ENCODE peak calls at places on chromosome 15, in five cellular contexts. One of them, this sample, is unnamed.

GRCh38 chr15:101641894-101642293 is 10.3 kb downstream of the TM2D3 start:
- DNase-seq in neuronal stem cell: no peak
- DNase-seq in IMR-90: no peak
- DNase-seq in H1: no peak
- DNase-seq in mesendoderm: no peak
- DNase-seq in this sample: no peak

GRCh38 chr15:68633181-68634121 is 54.7 kb downstream of the CORO2B start:
- DNase-seq in mesendoderm: no peak
- DNase-seq in IMR-90: no peak
- DNase-seq in H1: no peak
- DNase-seq in neuronal stem cell: no peak
- DNase-seq in this sample: no peak

GRCh38 chr15:90031231-90031791 is 30.2 kb downstream of the ZNF710 start:
- DNase-seq in mesendoderm: peak
- DNase-seq in neuronal stem cell: no peak
- DNase-seq in H1: no peak
- DNase-seq in IMR-90: peak
- DNase-seq in this sample: no peak

GRCh38 chr15:62643571-62643970 is 399.0 kb upstream of the TPM1 start:
- DNase-seq in IMR-90: no peak
- DNase-seq in mesendoderm: no peak
- DNase-seq in neuronal stem cell: no peak
- DNase-seq in H1: no peak
- DNase-seq in this sample: no peak

GRCh38 chr15:58854598-58854997 is 78.9 kb downstream of the SLTM start:
- DNase-seq in neuronal stem cell: no peak
- DNase-seq in H1: no peak
- DNase-seq in mesendoderm: no peak
- DNase-seq in IMR-90: peak
- DNase-seq in this sample: no peak

GRCh38 chr15:39135989-39136388 is 444.9 kb upstream of the THBS1 start:
- DNase-seq in IMR-90: peak
- DNase-seq in mesendoderm: no peak
- DNase-seq in neuronal stem cell: no peak
- DNase-seq in H1: no peak
- DNase-seq in this sample: no peak

GRCh38 chr15:52642386-52643361 is 36.5 kb downstream of the ATOSA start:
- DNase-seq in mesendoderm: no peak
- DNase-seq in neuronal stem cell: no peak
- DNase-seq in H1: no peak
- DNase-seq in IMR-90: peak
- DNase-seq in this sample: no peak

GRCh38 chr15:76328106-76328696 is 8.4 kb upstream of the ISL2 start:
- DNase-seq in mesendoderm: no peak
- DNase-seq in neuronal stem cell: no peak
- DNase-seq in IMR-90: no peak
- DNase-seq in H1: no peak
- DNase-seq in this sample: no peak

GRCh38 chr15:51117270-51117669 is 22.6 kb upstream of the TNFAIP8L3 start:
- DNase-seq in H1: no peak
- DNase-seq in IMR-90: peak
- DNase-seq in neuronal stem cell: no peak
- DNase-seq in mesendoderm: no peak
- DNase-seq in this sample: no peak

GRCh38 chr15:49270541-49271421 is 100.7 kb downstream of the GALK2 start:
- DNase-seq in neuronal stem cell: peak
- DNase-seq in H1: no peak
- DNase-seq in mesendoderm: peak
- DNase-seq in IMR-90: peak
- DNase-seq in this sample: no peak

GRCh38 chr15:69154684-69155083 is 5.8 kb upstream of the GLCE start:
- DNase-seq in H1: no peak
- DNase-seq in IMR-90: peak
- DNase-seq in mesendoderm: peak
- DNase-seq in neuronal stem cell: no peak
- DNase-seq in this sample: no peak

GRCh38 chr15:63983071-63983711 is 63.1 kb downstream of the DAPK2 start:
- DNase-seq in neuronal stem cell: peak
- DNase-seq in mesendoderm: peak
- DNase-seq in IMR-90: no peak
- DNase-seq in H1: no peak
- DNase-seq in this sample: peak

GRCh38 chr15:68666120-68666811 is 87.5 kb downstream of the CORO2B start:
- DNase-seq in mesendoderm: no peak
- DNase-seq in neuronal stem cell: no peak
- DNase-seq in IMR-90: no peak
- DNase-seq in H1: no peak
- DNase-seq in this sample: peak

GRCh38 chr15:78405336-78405924 is 32.6 kb upstream of the IREB2 start:
- DNase-seq in mesendoderm: peak
- DNase-seq in H1: no peak
- DNase-seq in IMR-90: no peak
- DNase-seq in neuronal stem cell: no peak
- DNase-seq in this sample: peak

GRCh38 chr15:52294881-52295420 is 653 bp downstream of the MYO5C start:
- DNase-seq in mesendoderm: peak
- DNase-seq in H1: no peak
- DNase-seq in neuronal stem cell: no peak
- DNase-seq in IMR-90: no peak
- DNase-seq in this sample: no peak

GRCh38 chr15:37014137-37014536 is 86.2 kb downstream of the MEIS2 start:
- DNase-seq in H1: no peak
- DNase-seq in neuronal stem cell: no peak
- DNase-seq in mesendoderm: no peak
- DNase-seq in IMR-90: no peak
- DNase-seq in this sample: no peak

GRCh38 chr15:78915341-78916087 is 29.3 kb downstream of the CTSH start:
- DNase-seq in IMR-90: no peak
- DNase-seq in H1: no peak
- DNase-seq in mesendoderm: no peak
- DNase-seq in neuronal stem cell: no peak
- DNase-seq in this sample: no peak

GRCh38 chr15:74514039-74514438 is 27.0 kb upstream of the ARID3B start:
- DNase-seq in H1: no peak
- DNase-seq in mesendoderm: no peak
- DNase-seq in IMR-90: peak
- DNase-seq in neuronal stem cell: no peak
- DNase-seq in this sample: no peak

GRCh38 chr15:52343831-52344230 is 48.2 kb upstream of the MYO5C start:
- DNase-seq in neuronal stem cell: no peak
- DNase-seq in IMR-90: peak
- DNase-seq in mesendoderm: no peak
- DNase-seq in H1: no peak
- DNase-seq in this sample: no peak

GRCh38 chr15:54772663-54773062 is 424.1 kb downstream of the RSL24D1 start:
- DNase-seq in neuronal stem cell: no peak
- DNase-seq in H1: no peak
- DNase-seq in mesendoderm: peak
- DNase-seq in IMR-90: no peak
- DNase-seq in this sample: no peak

GRCh38 chr15:65060641-65061397 is 7.0 kb downstream of the RASL12 start:
- DNase-seq in mesendoderm: no peak
- DNase-seq in neuronal stem cell: no peak
- DNase-seq in IMR-90: no peak
- DNase-seq in H1: no peak
- DNase-seq in this sample: no peak

GRCh38 chr15:45402955-45403892 is 24.9 kb upstream of the GATM start:
- DNase-seq in H1: no peak
- DNase-seq in neuronal stem cell: peak
- DNase-seq in IMR-90: peak
- DNase-seq in mesendoderm: peak
- DNase-seq in this sample: no peak

GRCh38 chr15:76668900-76669299 is 236.2 kb downstream of the SCAPER start:
- DNase-seq in IMR-90: no peak
- DNase-seq in neuronal stem cell: no peak
- DNase-seq in mesendoderm: peak
- DNase-seq in H1: no peak
- DNase-seq in this sample: no peak

GRCh38 chr15:51623386-51623938 is 891 bp upstream of the DMXL2 start:
- DNase-seq in neuronal stem cell: no peak
- DNase-seq in mesendoderm: peak
- DNase-seq in H1: no peak
- DNase-seq in IMR-90: no peak
- DNase-seq in this sample: no peak

GRCh38 chr15:100060276-100060926 is 281.4 kb downstream of the ADAMTS17 start:
- DNase-seq in neuronal stem cell: no peak
- DNase-seq in IMR-90: peak
- DNase-seq in H1: no peak
- DNase-seq in mesendoderm: no peak
- DNase-seq in this sample: no peak

GRCh38 chr15:88238618-88239430 is 17.7 kb downstream of the NTRK3 start:
- DNase-seq in neuronal stem cell: no peak
- DNase-seq in mesendoderm: peak
- DNase-seq in H1: no peak
- DNase-seq in IMR-90: peak
- DNase-seq in this sample: no peak

GRCh38 chr15:71411538-71412482 is 296.5 kb downstream of the THSD4 start:
- DNase-seq in H1: no peak
- DNase-seq in neuronal stem cell: no peak
- DNase-seq in mesendoderm: no peak
- DNase-seq in IMR-90: peak
- DNase-seq in this sample: no peak

GRCh38 chr15:41559239-41559488 is 152 bp downstream of the TYRO3 start:
- DNase-seq in mesendoderm: no peak
- DNase-seq in H1: no peak
- DNase-seq in neuronal stem cell: no peak
- DNase-seq in IMR-90: no peak
- DNase-seq in this sample: no peak
- H3K4ac ChIP-seq in mesendoderm: peak
- H3K4ac ChIP-seq in H1: no peak
- H3K4ac ChIP-seq in neuronal stem cell: peak
- H3K4ac ChIP-seq in IMR-90: no peak
- H3K4ac ChIP-seq in this sample: no peak

GRCh38 chr15:31343831-31344230 is 17.2 kb downstream of the KLF13 start:
- DNase-seq in IMR-90: no peak
- DNase-seq in mesendoderm: no peak
- DNase-seq in H1: no peak
- DNase-seq in neuronal stem cell: no peak
- DNase-seq in this sample: no peak
- H3K4ac ChIP-seq in IMR-90: no peak
- H3K4ac ChIP-seq in mesendoderm: no peak
- H3K4ac ChIP-seq in H1: no peak
- H3K4ac ChIP-seq in neuronal stem cell: no peak
- H3K4ac ChIP-seq in this sample: no peak

DNA sequence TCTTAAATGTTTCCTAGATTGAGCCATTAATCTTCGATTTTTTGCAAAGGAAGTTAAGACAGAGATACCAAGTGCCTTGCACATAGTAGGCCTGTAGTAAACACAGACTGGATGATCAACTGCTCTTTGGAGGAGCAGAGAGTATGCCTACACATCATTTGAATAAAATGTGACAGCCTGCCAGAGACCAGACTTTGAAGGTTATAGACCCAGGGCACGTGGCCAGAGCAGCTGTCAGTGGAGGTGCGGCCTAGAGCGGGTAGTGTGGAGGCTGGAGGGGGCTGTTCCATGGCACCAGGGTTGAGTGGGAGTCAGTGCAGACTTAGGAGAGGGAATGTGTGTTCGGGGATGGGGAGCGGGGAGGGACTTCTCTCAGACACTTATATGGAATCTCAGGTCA is 80.8 kb downstream of the SMAD3 start:
- DNase-seq in neuronal stem cell: no peak
- DNase-seq in H1: no peak
- DNase-seq in IMR-90: peak
- DNase-seq in mesendoderm: no peak
- DNase-seq in this sample: no peak
- H3K4ac ChIP-seq in neuronal stem cell: no peak
- H3K4ac ChIP-seq in H1: no peak
- H3K4ac ChIP-seq in IMR-90: peak
- H3K4ac ChIP-seq in mesendoderm: no peak
- H3K4ac ChIP-seq in this sample: no peak

DNA sequence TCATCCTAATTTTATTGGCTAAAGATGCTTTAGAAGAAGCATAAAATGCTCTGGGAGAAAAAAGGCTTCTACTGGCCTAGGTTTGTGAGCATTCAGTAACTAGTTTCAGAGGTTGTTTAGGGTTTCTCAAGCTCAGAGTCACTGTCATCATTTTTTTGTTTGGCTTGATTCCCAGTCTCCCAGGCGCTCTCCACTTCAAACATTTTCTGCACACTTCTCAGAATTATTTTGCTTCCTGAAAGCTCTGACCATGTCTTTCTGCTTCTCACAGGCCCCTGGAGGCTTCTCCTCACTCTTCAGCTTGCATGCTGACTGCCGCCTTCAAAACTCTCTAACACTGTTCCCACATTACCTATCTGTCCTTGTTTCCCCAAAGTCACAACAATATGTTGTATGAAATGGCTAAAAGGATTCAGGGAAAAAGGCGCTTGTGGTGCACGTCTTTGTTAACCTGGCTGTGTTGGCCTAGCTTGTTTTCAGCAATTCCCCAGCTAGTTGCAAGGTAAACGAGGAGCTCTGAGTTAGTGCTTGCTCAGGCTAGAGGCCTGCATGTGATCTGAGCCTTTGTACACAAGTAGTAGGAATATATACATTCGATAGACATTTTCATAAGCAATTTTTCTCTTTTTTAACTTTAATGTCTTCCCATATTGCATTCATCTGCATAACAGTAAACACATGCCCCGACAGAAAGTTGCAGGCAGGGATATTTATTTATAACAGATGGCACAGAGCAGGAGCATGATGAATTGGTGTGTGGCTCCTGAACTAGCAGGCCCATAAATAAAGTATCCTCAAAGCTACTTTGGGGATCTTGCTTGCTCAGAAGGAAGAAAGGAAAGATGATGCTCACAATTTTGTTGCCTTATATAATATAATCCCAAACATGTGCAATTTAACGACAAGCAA is 129.2 kb upstream of the DPH6 start:
- DNase-seq in neuronal stem cell: no peak
- DNase-seq in mesendoderm: no peak
- DNase-seq in IMR-90: peak
- DNase-seq in H1: no peak
- DNase-seq in this sample: no peak
- H3K4ac ChIP-seq in neuronal stem cell: no peak
- H3K4ac ChIP-seq in mesendoderm: no peak
- H3K4ac ChIP-seq in IMR-90: peak
- H3K4ac ChIP-seq in H1: no peak
- H3K4ac ChIP-seq in this sample: no peak

DNA sequence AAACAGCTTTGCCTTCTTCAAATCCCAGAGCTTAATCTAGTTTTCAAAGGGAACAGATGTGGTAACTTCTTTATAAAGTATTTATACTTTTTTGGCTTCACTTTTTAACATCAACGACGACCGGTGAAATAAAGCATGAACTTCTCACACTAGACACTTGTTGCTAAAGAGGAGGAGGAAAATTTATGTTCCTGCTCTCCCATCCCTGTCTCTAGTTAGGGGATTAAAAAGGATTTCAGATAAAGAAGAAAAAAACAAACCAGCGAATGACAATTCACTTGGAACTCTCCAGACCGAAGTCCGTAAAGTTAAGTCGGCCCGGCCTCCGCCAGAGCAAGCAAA is 672 bp downstream of the NEDD4 start:
- DNase-seq in mesendoderm: no peak
- DNase-seq in IMR-90: peak
- DNase-seq in H1: no peak
- DNase-seq in neuronal stem cell: no peak
- DNase-seq in this sample: no peak
- H3K4ac ChIP-seq in mesendoderm: no peak
- H3K4ac ChIP-seq in IMR-90: peak
- H3K4ac ChIP-seq in H1: no peak
- H3K4ac ChIP-seq in neuronal stem cell: no peak
- H3K4ac ChIP-seq in this sample: no peak

This sample was measured in H9.